ENCODE peak calls at places on chromosomes 12 and 14, in five cellular contexts. One of them, this sample, is unnamed.

GRCh38 chr14:76289276-76289675 is 86.7 kb upstream of the ESRRB start:
- DNase-seq in neuronal stem cell: no peak
- DNase-seq in dorsolateral prefrontal cortex: no peak
- DNase-seq in CD8-positive, alpha-beta T cell: no peak
- DNase-seq in WERI-Rb-1: no peak
- DNase-seq in this sample: no peak

GRCh38 chr14:101102875-101103274 is 199.4 kb upstream of the RTL1 start:
- DNase-seq in WERI-Rb-1: no peak
- DNase-seq in dorsolateral prefrontal cortex: no peak
- DNase-seq in CD8-positive, alpha-beta T cell: no peak
- DNase-seq in neuronal stem cell: no peak
- DNase-seq in this sample: no peak

GRCh38 chr14:99325016-99325415 is 53.0 kb upstream of the BCL11B start:
- DNase-seq in CD8-positive, alpha-beta T cell: no peak
- DNase-seq in neuronal stem cell: no peak
- DNase-seq in WERI-Rb-1: no peak
- DNase-seq in dorsolateral prefrontal cortex: no peak
- DNase-seq in this sample: no peak

GRCh38 chr12:39048395-39048794 is 143.0 kb upstream of the CPNE8 start:
- DNase-seq in dorsolateral prefrontal cortex: no peak
- DNase-seq in CD8-positive, alpha-beta T cell: no peak
- DNase-seq in WERI-Rb-1: no peak
- DNase-seq in neuronal stem cell: no peak
- DNase-seq in this sample: no peak

GRCh38 chr12:101076940-101077351 is 133.1 kb downstream of the SLC5A8 start:
- DNase-seq in CD8-positive, alpha-beta T cell: no peak
- DNase-seq in WERI-Rb-1: no peak
- DNase-seq in neuronal stem cell: no peak
- DNase-seq in dorsolateral prefrontal cortex: no peak
- DNase-seq in this sample: no peak

GRCh38 chr12:108373111-108373510 is 34.0 kb upstream of the CMKLR1 start:
- DNase-seq in neuronal stem cell: no peak
- DNase-seq in WERI-Rb-1: no peak
- DNase-seq in dorsolateral prefrontal cortex: no peak
- DNase-seq in CD8-positive, alpha-beta T cell: no peak
- DNase-seq in this sample: no peak

GRCh38 chr12:57755454-57756372 is 810 bp downstream of the MARCHF9 start:
- DNase-seq in neuronal stem cell: no peak
- DNase-seq in dorsolateral prefrontal cortex: no peak
- DNase-seq in CD8-positive, alpha-beta T cell: peak
- DNase-seq in WERI-Rb-1: no peak
- DNase-seq in this sample: peak

GRCh38 chr14:63478024-63478423 is 65.2 kb downstream of the PPP2R5E start:
- DNase-seq in WERI-Rb-1: no peak
- DNase-seq in dorsolateral prefrontal cortex: no peak
- DNase-seq in neuronal stem cell: no peak
- DNase-seq in CD8-positive, alpha-beta T cell: no peak
- DNase-seq in this sample: no peak

GRCh38 chr14:100109594-100109955 is 44.4 kb downstream of the EVL start:
- DNase-seq in dorsolateral prefrontal cortex: no peak
- DNase-seq in neuronal stem cell: no peak
- DNase-seq in WERI-Rb-1: no peak
- DNase-seq in CD8-positive, alpha-beta T cell: no peak
- DNase-seq in this sample: no peak

GRCh38 chr12:49983892-49984291 is 11.1 kb downstream of the AQP6 start:
- DNase-seq in dorsolateral prefrontal cortex: no peak
- DNase-seq in WERI-Rb-1: peak
- DNase-seq in CD8-positive, alpha-beta T cell: no peak
- DNase-seq in neuronal stem cell: no peak
- DNase-seq in this sample: no peak

GRCh38 chr14:96461950-96462798 is 40.0 kb upstream of the PAPOLA start:
- DNase-seq in dorsolateral prefrontal cortex: no peak
- DNase-seq in CD8-positive, alpha-beta T cell: no peak
- DNase-seq in neuronal stem cell: no peak
- DNase-seq in WERI-Rb-1: no peak
- DNase-seq in this sample: peak

GRCh38 chr14:103830511-103831270 is 16.7 kb downstream of the PPP1R13B start:
- DNase-seq in neuronal stem cell: no peak
- DNase-seq in dorsolateral prefrontal cortex: no peak
- DNase-seq in WERI-Rb-1: no peak
- DNase-seq in CD8-positive, alpha-beta T cell: no peak
- DNase-seq in this sample: no peak

GRCh38 chr12:132327351-132328171 is 1.8 kb downstream of the GALNT9 start:
- DNase-seq in dorsolateral prefrontal cortex: peak
- DNase-seq in WERI-Rb-1: no peak
- DNase-seq in neuronal stem cell: no peak
- DNase-seq in CD8-positive, alpha-beta T cell: peak
- DNase-seq in this sample: peak

GRCh38 chr14:70955543-70956480 is 48.6 kb downstream of the PCNX1 start:
- DNase-seq in dorsolateral prefrontal cortex: no peak
- DNase-seq in neuronal stem cell: no peak
- DNase-seq in CD8-positive, alpha-beta T cell: peak
- DNase-seq in WERI-Rb-1: peak
- DNase-seq in this sample: no peak

GRCh38 chr14:59398841-59399240 is 66.3 kb downstream of the GPR135 start:
- DNase-seq in dorsolateral prefrontal cortex: no peak
- DNase-seq in CD8-positive, alpha-beta T cell: no peak
- DNase-seq in neuronal stem cell: no peak
- DNase-seq in WERI-Rb-1: no peak
- DNase-seq in this sample: no peak

GRCh38 chr12:101336400-101336799 is 56.5 kb downstream of the UTP20 start:
- DNase-seq in WERI-Rb-1: no peak
- DNase-seq in CD8-positive, alpha-beta T cell: no peak
- DNase-seq in neuronal stem cell: no peak
- DNase-seq in dorsolateral prefrontal cortex: no peak
- DNase-seq in this sample: no peak

GRCh38 chr12:3200779-3201738 is 123.9 kb downstream of the TSPAN9 start:
- DNase-seq in CD8-positive, alpha-beta T cell: no peak
- DNase-seq in neuronal stem cell: no peak
- DNase-seq in dorsolateral prefrontal cortex: no peak
- DNase-seq in WERI-Rb-1: no peak
- DNase-seq in this sample: no peak

GRCh38 chr12:26929590-26929989 is 8.2 kb downstream of the INTS13 start:
- DNase-seq in dorsolateral prefrontal cortex: no peak
- DNase-seq in CD8-positive, alpha-beta T cell: no peak
- DNase-seq in WERI-Rb-1: no peak
- DNase-seq in neuronal stem cell: no peak
- DNase-seq in this sample: no peak

GRCh38 chr12:44021471-44021971 is 185.6 kb downstream of the TMEM117 start:
- DNase-seq in dorsolateral prefrontal cortex: no peak
- DNase-seq in WERI-Rb-1: no peak
- DNase-seq in CD8-positive, alpha-beta T cell: no peak
- DNase-seq in neuronal stem cell: no peak
- DNase-seq in this sample: no peak

GRCh38 chr12:69929531-69929930 is 104.5 kb downstream of the MYRFL start:
- DNase-seq in WERI-Rb-1: no peak
- DNase-seq in dorsolateral prefrontal cortex: no peak
- DNase-seq in neuronal stem cell: no peak
- DNase-seq in CD8-positive, alpha-beta T cell: no peak
- DNase-seq in this sample: no peak

GRCh38 chr12:69934011-69934410 is 109.0 kb downstream of the MYRFL start:
- DNase-seq in neuronal stem cell: no peak
- DNase-seq in CD8-positive, alpha-beta T cell: no peak
- DNase-seq in dorsolateral prefrontal cortex: no peak
- DNase-seq in WERI-Rb-1: no peak
- DNase-seq in this sample: no peak

GRCh38 chr12:69933115-69933552 is 108.1 kb downstream of the MYRFL start:
- DNase-seq in WERI-Rb-1: no peak
- DNase-seq in CD8-positive, alpha-beta T cell: no peak
- DNase-seq in neuronal stem cell: no peak
- DNase-seq in dorsolateral prefrontal cortex: no peak
- DNase-seq in this sample: no peak

GRCh38 chr12:69929125-69929524 is 104.1 kb downstream of the MYRFL start:
- DNase-seq in CD8-positive, alpha-beta T cell: no peak
- DNase-seq in neuronal stem cell: no peak
- DNase-seq in dorsolateral prefrontal cortex: no peak
- DNase-seq in WERI-Rb-1: no peak
- DNase-seq in this sample: no peak

DNA sequence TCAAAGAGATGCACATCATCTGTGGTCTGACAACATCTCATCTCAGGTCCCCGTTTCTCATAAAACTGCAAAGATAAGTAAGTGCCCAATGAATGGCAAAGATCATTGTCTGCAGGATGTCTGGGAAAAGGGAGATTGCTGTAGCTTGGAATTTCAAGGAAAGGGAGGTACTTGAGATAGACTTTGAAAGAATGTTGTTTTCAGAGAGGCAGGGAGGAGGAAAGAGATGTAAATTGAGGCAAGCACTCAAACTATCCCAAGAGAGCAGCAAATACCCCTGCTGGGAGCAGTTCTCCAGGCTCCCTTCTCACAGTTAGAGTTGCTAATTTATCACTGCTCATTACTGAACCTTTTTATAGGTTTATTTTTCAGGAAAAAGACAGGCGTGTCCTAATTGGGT is 107.1 kb downstream of the MYRFL start:
- DNase-seq in CD8-positive, alpha-beta T cell: no peak
- DNase-seq in neuronal stem cell: no peak
- DNase-seq in WERI-Rb-1: no peak
- DNase-seq in dorsolateral prefrontal cortex: no peak
- DNase-seq in this sample: no peak
- H3K4me3 ChIP-seq in CD8-positive, alpha-beta T cell: no peak
- H3K4me3 ChIP-seq in neuronal stem cell: no peak
- H3K4me3 ChIP-seq in WERI-Rb-1: no peak
- H3K4me3 ChIP-seq in dorsolateral prefrontal cortex: no peak
- H3K4me3 ChIP-seq in this sample: no peak

GRCh38 chr12:85653731-85654455 is 182.3 kb downstream of the RASSF9 start:
- DNase-seq in CD8-positive, alpha-beta T cell: no peak
- DNase-seq in WERI-Rb-1: no peak
- DNase-seq in neuronal stem cell: no peak
- DNase-seq in dorsolateral prefrontal cortex: no peak
- DNase-seq in this sample: no peak
- H3K4me3 ChIP-seq in CD8-positive, alpha-beta T cell: no peak
- H3K4me3 ChIP-seq in WERI-Rb-1: no peak
- H3K4me3 ChIP-seq in neuronal stem cell: no peak
- H3K4me3 ChIP-seq in dorsolateral prefrontal cortex: no peak
- H3K4me3 ChIP-seq in this sample: no peak

GRCh38 chr14:104933721-104934379 is 9.2 kb downstream of the PLD4 start:
- DNase-seq in dorsolateral prefrontal cortex: no peak
- DNase-seq in WERI-Rb-1: no peak
- DNase-seq in CD8-positive, alpha-beta T cell: no peak
- DNase-seq in neuronal stem cell: peak
- DNase-seq in this sample: peak

GRCh38 chr14:104931323-104931770 is 6.7 kb downstream of the PLD4 start:
- DNase-seq in neuronal stem cell: no peak
- DNase-seq in WERI-Rb-1: no peak
- DNase-seq in dorsolateral prefrontal cortex: no peak
- DNase-seq in CD8-positive, alpha-beta T cell: no peak
- DNase-seq in this sample: no peak

GRCh38 chr14:104934380-104934733 is 9.7 kb downstream of the PLD4 start:
- DNase-seq in neuronal stem cell: no peak
- DNase-seq in dorsolateral prefrontal cortex: no peak
- DNase-seq in CD8-positive, alpha-beta T cell: no peak
- DNase-seq in WERI-Rb-1: no peak
- DNase-seq in this sample: no peak

GRCh38 chr14:104931771-104932675 is 7.3 kb downstream of the PLD4 start:
- DNase-seq in neuronal stem cell: no peak
- DNase-seq in dorsolateral prefrontal cortex: no peak
- DNase-seq in WERI-Rb-1: no peak
- DNase-seq in CD8-positive, alpha-beta T cell: no peak
- DNase-seq in this sample: peak

DNA sequence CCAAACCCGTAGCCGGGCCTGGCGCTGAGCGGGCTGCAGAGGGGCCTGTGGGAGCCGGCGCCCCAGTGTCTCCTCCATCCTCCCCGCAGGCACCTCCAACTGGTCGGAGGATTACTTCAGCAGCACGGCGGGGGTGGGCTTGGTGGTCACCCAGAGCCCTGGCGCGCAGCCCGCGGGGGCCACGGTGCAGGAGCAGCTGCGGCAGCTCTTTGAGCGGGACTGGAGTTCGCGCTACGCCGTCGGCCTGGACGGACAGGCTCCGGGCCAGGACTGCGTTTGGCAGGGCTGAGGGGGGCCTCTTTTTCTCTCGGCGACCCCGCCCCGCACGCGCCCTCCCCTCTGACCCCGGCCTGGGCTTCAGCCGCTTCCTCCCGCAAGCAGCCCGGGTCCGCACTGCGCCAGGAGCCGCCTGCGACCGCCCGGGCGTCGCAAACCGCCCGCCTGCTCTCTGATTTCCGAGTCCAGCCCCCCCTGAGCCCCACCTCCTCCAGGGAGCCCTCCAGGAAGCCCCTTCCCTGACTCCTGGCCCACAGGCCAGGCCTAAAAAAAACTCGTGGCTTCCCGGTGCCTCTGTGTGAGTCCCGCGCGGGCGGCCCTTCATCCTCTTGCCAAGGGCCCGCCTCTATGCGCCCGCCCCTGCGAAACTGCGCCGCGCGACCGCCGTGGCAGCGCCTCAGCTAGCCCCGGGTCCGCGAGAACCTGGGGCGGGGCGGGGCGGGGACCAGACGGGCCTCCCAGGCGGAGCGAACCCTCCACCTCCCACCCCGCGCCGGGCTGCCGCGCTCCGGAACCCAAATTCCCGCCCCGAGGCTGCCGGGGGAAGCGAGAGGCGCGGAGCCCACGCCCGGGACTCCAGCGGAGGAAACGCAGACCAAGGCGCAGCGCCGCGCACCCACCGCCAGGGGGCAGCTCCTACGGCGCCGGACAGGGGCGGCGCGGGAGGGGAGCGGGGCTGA is 8.3 kb downstream of the PLD4 start:
- DNase-seq in dorsolateral prefrontal cortex: peak
- DNase-seq in WERI-Rb-1: peak
- DNase-seq in CD8-positive, alpha-beta T cell: peak
- DNase-seq in neuronal stem cell: peak
- DNase-seq in this sample: peak
- H3K4me3 ChIP-seq in dorsolateral prefrontal cortex: peak
- H3K4me3 ChIP-seq in WERI-Rb-1: peak
- H3K4me3 ChIP-seq in CD8-positive, alpha-beta T cell: peak
- H3K4me3 ChIP-seq in neuronal stem cell: peak
- H3K4me3 ChIP-seq in this sample: peak

DNA sequence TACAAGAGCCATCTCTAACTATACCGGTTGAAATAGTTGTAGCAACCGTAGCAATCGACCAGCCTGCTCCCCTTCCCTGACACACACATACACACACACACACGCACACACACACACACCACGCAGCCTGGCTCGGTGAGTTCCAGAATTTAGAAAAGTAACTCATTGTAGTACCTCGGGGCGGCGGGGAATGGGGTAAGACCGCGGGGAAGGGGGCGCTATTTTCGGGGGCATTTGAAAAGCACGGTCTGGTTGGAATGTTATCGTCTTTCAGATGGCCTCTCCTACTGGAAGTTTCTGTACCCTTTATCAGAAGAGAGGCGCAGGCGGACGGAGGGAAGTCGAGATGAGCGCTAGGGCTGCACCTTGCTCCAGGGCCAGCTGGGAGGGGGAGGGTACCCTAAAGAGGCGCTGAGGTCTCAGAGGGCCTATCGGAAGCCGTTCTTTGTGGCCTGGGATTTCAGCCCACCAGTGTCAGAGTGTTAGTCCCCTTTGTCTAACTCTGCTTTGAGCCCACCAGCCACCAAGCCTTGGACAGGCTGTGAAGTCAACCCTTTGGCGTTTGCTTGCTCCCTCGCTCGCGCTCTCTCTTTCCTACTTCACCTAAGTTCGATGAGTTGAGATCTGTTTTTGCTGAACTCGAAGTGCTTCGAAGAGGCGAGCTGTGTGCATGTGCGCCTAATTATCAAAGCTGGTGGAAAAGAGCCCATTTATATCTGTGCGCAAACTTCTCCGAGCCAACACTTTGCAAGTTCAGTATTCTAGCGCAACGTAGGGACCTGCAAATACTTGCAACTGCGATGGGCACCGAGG is 844 bp downstream of the COL2A1 start:
- DNase-seq in CD8-positive, alpha-beta T cell: no peak
- DNase-seq in dorsolateral prefrontal cortex: peak
- DNase-seq in WERI-Rb-1: no peak
- DNase-seq in neuronal stem cell: peak
- DNase-seq in this sample: no peak
- H3K4me3 ChIP-seq in CD8-positive, alpha-beta T cell: peak
- H3K4me3 ChIP-seq in dorsolateral prefrontal cortex: peak
- H3K4me3 ChIP-seq in WERI-Rb-1: peak
- H3K4me3 ChIP-seq in neuronal stem cell: peak
- H3K4me3 ChIP-seq in this sample: no peak

GRCh38 chr14:88840926-88841325 is 16.5 kb downstream of the TTC8 start:
- DNase-seq in CD8-positive, alpha-beta T cell: no peak
- DNase-seq in dorsolateral prefrontal cortex: no peak
- DNase-seq in WERI-Rb-1: peak
- DNase-seq in neuronal stem cell: no peak
- DNase-seq in this sample: no peak
- H3K4me3 ChIP-seq in CD8-positive, alpha-beta T cell: no peak
- H3K4me3 ChIP-seq in dorsolateral prefrontal cortex: no peak
- H3K4me3 ChIP-seq in WERI-Rb-1: no peak
- H3K4me3 ChIP-seq in neuronal stem cell: no peak
- H3K4me3 ChIP-seq in this sample: no peak

This sample was measured in body of pancreas.